ENCODE peak calls at places on chromosome 18, in five cellular contexts. Q, N, G, E and V are unnamed samples.
A peak's percentile ranks its signal among the peaks of the same experiment; 100 is the strongest.

GRCh38 chr18:15165048-15165447 is 417.1 kb downstream of the ANKRD30B start:
- DNase-seq in Q (no peak), N (no peak), G (no peak), E (no peak), V (no peak)

GRCh38 chr18:34339155-34339554 is 114.4 kb upstream of the NOL4 start:
- DNase-seq in Q (no peak), N (no peak), G (no peak), E (no peak), V (no peak)

GRCh38 chr18:45014047-45014501 is 333.4 kb downstream of the SETBP1 start:
- DNase-seq in Q (no peak), N (no peak), G (peak; percentile 69), E (peak; percentile 72), V (peak; percentile 78)

GRCh38 chr18:62088146-62088545 is 98.7 kb downstream of the PIGN start:
- DNase-seq in Q (no peak), N (no peak), G (no peak), E (no peak), V (peak; percentile 34)

GRCh38 chr18:44796505-44797198 is 116.0 kb downstream of the SETBP1 start:
- DNase-seq in Q (no peak), N (peak; percentile 1), G (no peak), E (no peak), V (no peak)

GRCh38 chr18:63317982-63318881 is 1.3 kb downstream of the BCL2 start:
- DNase-seq in Q (peak; percentile 61), N (no peak), G (peak; percentile 78), E (no peak), V (no peak)

GRCh38 chr18:32480581-32480980 is 9.9 kb upstream of the GAREM1 start:
- DNase-seq in Q (no peak), N (no peak), G (no peak), E (no peak), V (no peak)

GRCh38 chr18:8056723-8057122 is 489.6 kb downstream of the PTPRM start:
- DNase-seq in Q (no peak), N (no peak), G (no peak), E (no peak), V (no peak)

GRCh38 chr18:32470136-32470712 is 458 bp downstream of the GAREM1 start:
- DNase-seq in Q (no peak), N (no peak), G (peak; percentile 39), E (peak; percentile 24), V (peak; percentile 19)

GRCh38 chr18:44742741-44743311 is 62.1 kb downstream of the SETBP1 start:
- DNase-seq in Q (peak; percentile 73), N (no peak), G (peak; percentile 76), E (peak; percentile 83), V (peak; percentile 79)

GRCh38 chr18:34493566-34494358 is 216.3 kb upstream of the DTNA start:
- DNase-seq in Q (no peak), N (peak; percentile 14), G (no peak), E (no peak), V (no peak)

GRCh38 chr18:48869591-48869990 is 81.2 kb downstream of the SMAD7 start:
- DNase-seq in Q (no peak), N (no peak), G (no peak), E (no peak), V (no peak)

GRCh38 chr18:45275367-45276113 is 339.7 kb upstream of the SLC14A2 start:
- DNase-seq in Q (peak; percentile 32), N (peak; percentile 5), G (no peak), E (peak; percentile 59), V (peak; percentile 54)

GRCh38 chr18:30811580-30811979 is 231.0 kb downstream of the DSC3 start:
- DNase-seq in Q (no peak), N (no peak), G (no peak), E (no peak), V (no peak)

GRCh38 chr18:30819619-30820018 is 222.9 kb downstream of the DSC3 start:
- DNase-seq in Q (no peak), N (no peak), G (no peak), E (no peak), V (no peak)

GRCh38 chr18:30810580-30810979 is 232.0 kb downstream of the DSC3 start:
- DNase-seq in Q (no peak), N (no peak), G (no peak), E (no peak), V (no peak)

DNA sequence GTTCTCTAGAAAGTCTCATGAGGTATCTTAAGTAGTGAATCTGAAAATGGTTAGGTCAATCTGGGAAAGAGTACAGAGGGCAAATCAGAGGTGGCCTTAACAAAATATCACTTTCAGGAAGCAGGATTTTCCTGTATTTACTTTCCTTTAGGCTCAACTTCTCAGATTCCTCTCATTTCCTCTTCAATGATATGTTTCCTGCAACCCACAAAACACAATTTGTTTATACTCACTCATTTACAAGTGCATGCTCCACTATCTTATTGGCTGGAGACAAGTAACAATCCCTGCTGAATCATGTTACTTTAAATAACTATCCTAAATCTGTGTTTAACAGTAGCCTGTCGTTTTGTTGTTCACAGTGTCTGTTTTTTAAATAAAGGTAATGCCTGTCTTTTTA is 228.1 kb downstream of the DSC3 start:
- DNase-seq in Q (no peak), N (no peak), G (no peak), E (no peak), V (no peak)
- H3K4me3 ChIP-seq in Q (no peak overlapping the region), N (no peak overlapping the region), G (no peak overlapping the region), E (no peak overlapping the region), V (no peak overlapping the region)

DNA sequence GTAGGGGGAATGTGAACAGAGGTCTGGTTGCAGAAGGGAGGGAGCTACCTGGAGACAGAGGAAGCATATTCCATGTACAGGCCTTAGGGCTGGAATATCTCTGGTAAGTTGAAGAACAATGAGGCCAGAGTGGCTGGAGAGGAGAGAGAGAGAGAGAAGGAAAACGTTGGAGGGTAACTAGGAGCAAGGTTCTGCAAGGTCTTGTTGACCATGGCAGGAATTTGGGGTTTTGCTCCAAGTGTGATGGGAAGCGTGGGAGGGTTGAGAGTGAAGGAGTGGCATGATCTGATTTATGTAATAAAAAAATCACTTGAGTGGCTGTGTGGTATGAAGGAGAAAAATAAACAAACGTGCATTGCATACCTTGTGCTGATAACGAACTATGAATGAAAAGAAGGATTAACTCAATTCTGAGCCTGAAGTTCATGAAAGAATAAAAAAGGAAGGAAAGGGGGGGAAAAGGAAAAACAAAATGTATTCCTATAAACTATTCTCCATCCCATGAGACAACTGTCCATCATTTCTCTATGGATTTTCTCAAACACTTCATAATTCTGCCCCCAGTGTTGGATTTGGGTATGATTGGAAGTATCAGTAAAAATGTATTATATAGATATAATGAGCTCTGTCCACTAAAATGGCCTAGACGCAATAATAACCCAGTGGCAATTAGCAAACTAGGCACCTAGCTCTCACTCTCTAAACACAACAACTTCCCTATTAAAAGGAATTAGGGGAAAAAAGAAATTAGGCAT is 59.7 kb upstream of the PMAIP1 start:
- DNase-seq in Q (no peak), N (no peak), G (no peak), E (no peak), V (no peak)
- TF ChIP-seq CTCF in Q (no peak), N (no peak), G (no peak), E (peak; percentile 3), V (peak; percentile 34)

DNA sequence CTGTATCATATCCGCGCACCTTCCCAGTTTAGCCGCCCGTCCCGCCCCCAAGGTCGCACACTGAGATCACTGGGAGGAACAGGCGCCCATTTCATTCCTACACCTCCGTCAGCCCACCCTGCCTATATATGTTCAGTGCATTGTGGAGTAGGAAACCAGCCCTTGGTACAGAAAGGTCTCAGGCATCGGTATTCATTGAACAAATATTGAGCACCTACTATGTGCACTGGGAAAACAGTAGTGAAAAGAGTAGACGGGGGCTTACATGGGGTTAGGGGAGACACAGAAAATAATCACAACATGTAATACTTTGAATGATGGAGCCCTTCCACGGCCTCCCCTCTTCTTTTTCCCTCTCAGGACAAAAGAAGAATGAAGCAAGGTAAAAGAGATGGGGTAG is 760 bp upstream of the FECH start:
- DNase-seq in Q (no peak), N (no peak), G (no peak), E (no peak), V (no peak)
- H3K4me3 ChIP-seq in Q (no peak overlapping the region), N (no peak overlapping the region), G (no peak overlapping the region), E (no peak overlapping the region), V (no peak overlapping the region)

GRCh38 chr18:3879836-3880120 is 429.8 kb downstream of the TGIF1 start:
- DNase-seq in Q (no peak), N (no peak), G (no peak), E (no peak), V (no peak)

GRCh38 chr18:3886575-3887322 is 436.8 kb downstream of the TGIF1 start:
- DNase-seq in Q (no peak), N (no peak), G (no peak), E (no peak), V (no peak)

GRCh38 chr18:3889121-3889520 is 439.1 kb downstream of the TGIF1 start:
- DNase-seq in Q (no peak), N (no peak), G (no peak), E (no peak), V (no peak)

GRCh38 chr18:3889803-3890202 is 439.8 kb downstream of the TGIF1 start:
- DNase-seq in Q (no peak), N (peak; percentile 9), G (no peak), E (peak; percentile 56), V (peak; percentile 52)

GRCh38 chr18:3885209-3885792 is 435.3 kb downstream of the TGIF1 start:
- DNase-seq in Q (no peak), N (peak; percentile 27), G (no peak), E (no peak), V (no peak)
- TF ChIP-seq CTCF in Q (no peak), N (no peak), G (no peak), E (no peak), V (peak; percentile 16)

DNA sequence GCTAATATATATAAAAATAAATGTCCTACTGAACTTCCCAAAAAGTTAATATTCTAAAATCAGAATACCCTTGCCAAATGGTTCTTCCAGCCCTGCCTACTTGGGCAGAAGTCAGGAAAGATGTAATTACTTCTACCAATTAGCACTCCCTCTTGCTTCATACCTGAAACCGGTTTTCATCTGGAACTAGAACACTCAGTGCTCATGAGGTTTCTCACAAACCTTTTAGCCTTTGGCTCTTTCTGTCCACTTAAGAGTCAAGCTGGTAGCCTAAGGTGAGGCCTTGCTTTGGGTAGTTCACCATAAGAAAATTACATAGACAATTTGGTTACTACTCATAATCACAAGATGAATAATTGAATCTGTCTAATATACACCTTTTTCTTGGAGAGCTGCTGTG is 4.1 kb downstream of the DSG3 start:
- DNase-seq in Q (no peak), N (no peak), G (no peak), E (no peak), V (no peak)
- H3K4me3 ChIP-seq in Q (no peak overlapping the region), N (no peak overlapping the region), G (no peak overlapping the region), E (no peak overlapping the region), V (no peak overlapping the region)

GRCh38 chr18:46320297-46320696 is 216.1 kb downstream of the HAUS1 start:
- DNase-seq in Q (no peak), N (no peak), G (no peak), E (no peak), V (no peak)
- TF ChIP-seq CTCF in Q (no peak), N (no peak), G (no peak), E (no peak), V (no peak)

GRCh38 chr18:70228546-70228945 is 23.1 kb upstream of the RTTN start:
- DNase-seq in Q (no peak), N (no peak), G (no peak), E (peak; percentile 41), V (no peak)
- H3K4me3 ChIP-seq in Q (no peak overlapping the region), N (no peak overlapping the region), G (no peak overlapping the region), E (no peak overlapping the region), V (no peak overlapping the region)